ENCODE peak calls at places on chromosomes 16 and 17, in eight cellular contexts. I is keratinocyte, K is astrocyte of the spinal cord, D is skeletal muscle cell, G is AG04450, H is BJ, Y is prostate gland, F is esophagus muscularis mucosa. T is an unnamed sample.

GRCh38 chr16:14205666-14206065 is 134.5 kb downstream of the MRTFB start:
- DNase-seq in I (no peak), K (peak), D (no peak), G (no peak), H (no peak), Y (no peak), F (no peak), T (no peak)

GRCh38 chr16:27463741-27464662 is 62.0 kb downstream of the IL21R start:
- DNase-seq in I (no peak), K (no peak), D (no peak), G (no peak), H (no peak), Y (no peak), F (no peak), T (no peak)

GRCh38 chr17:50551433-50551815 is 4.5 kb downstream of the SPATA20 start:
- DNase-seq in I (no peak), K (no peak), D (no peak), G (no peak), H (no peak), Y (no peak), F (no peak), T (no peak)

GRCh38 chr16:54070944-54071343 is 215.6 kb downstream of the IRX3 start:
- DNase-seq in I (no peak), K (no peak), D (no peak), G (no peak), H (no peak), Y (no peak), F (no peak), T (no peak)

GRCh38 chr16:8262299-8262698 is 328.0 kb downstream of the TMEM114 start:
- DNase-seq in I (no peak), K (no peak), D (no peak), G (no peak), H (no peak), Y (no peak), F (peak), T (no peak)

GRCh38 chr16:14559809-14560227 is 70.2 kb downstream of the PARN start:
- DNase-seq in I (no peak), K (no peak), D (no peak), G (no peak), H (no peak), Y (peak), F (no peak), T (no peak)

GRCh38 chr17:40718904-40719303 is 15.4 kb upstream of the KRT24 start:
- DNase-seq in I (peak), K (no peak), D (no peak), G (no peak), H (no peak), Y (no peak), F (no peak), T (no peak)

GRCh38 chr16:17470002-17470870 is 524 bp downstream of the XYLT1 start:
- DNase-seq in I (no peak), K (no peak), D (no peak), G (no peak), H (no peak), Y (no peak), F (no peak), T (no peak)

GRCh38 chr17:16906670-16907069 is 65.2 kb downstream of the TNFRSF13B start:
- DNase-seq in I (no peak), K (peak), D (no peak), G (no peak), H (no peak), Y (no peak), F (no peak), T (no peak)

GRCh38 chr17:62807812-62808575 is at the start of gene MARCHF10:
- DNase-seq in I (no peak), K (no peak), D (no peak), G (no peak), H (no peak), Y (no peak), F (no peak), T (peak)

GRCh38 chr16:21158208-21159110 is at the start of gene LDAF1:
- DNase-seq in I (no peak), K (peak), D (peak), G (no peak), H (no peak), Y (peak), F (peak), T (peak)

GRCh38 chr16:72400257-72401078 is 228.5 kb upstream of the PMFBP1 start:
- DNase-seq in I (peak), K (peak), D (peak), G (peak), H (peak), Y (peak), F (no peak), T (peak)

GRCh38 chr16:2186505-2186904 is 9.9 kb downstream of the CASKIN1 start:
- DNase-seq in I (no peak), K (no peak), D (no peak), G (no peak), H (no peak), Y (no peak), F (no peak), T (no peak)

GRCh38 chr17:40303009-40303657 is 5.8 kb upstream of the RARA start:
- DNase-seq in I (no peak), K (peak), D (no peak), G (peak), H (no peak), Y (no peak), F (no peak), T (peak)

GRCh38 chr17:41906465-41907184 is 12.1 kb downstream of the ACLY start:
- DNase-seq in I (no peak), K (no peak), D (no peak), G (no peak), H (no peak), Y (no peak), F (no peak), T (peak)

GRCh38 chr16:66408181-66409048 is 18.7 kb upstream of the BEAN1 start:
- DNase-seq in I (peak), K (peak), D (peak), G (peak), H (no peak), Y (peak), F (no peak), T (peak)

GRCh38 chr17:72445055-72445991 is 324.5 kb downstream of the SOX9 start:
- DNase-seq in I (no peak), K (no peak), D (no peak), G (no peak), H (no peak), Y (no peak), F (no peak), T (no peak)

GRCh38 chr17:40086150-40087044 is 14.0 kb downstream of the NR1D1 start:
- DNase-seq in I (no peak), K (no peak), D (no peak), G (no peak), H (no peak), Y (no peak), F (no peak), T (peak)

GRCh38 chr17:55402374-55402773 is 19.3 kb downstream of the MMD start:
- DNase-seq in I (no peak), K (peak), D (no peak), G (no peak), H (no peak), Y (no peak), F (no peak), T (no peak)

GRCh38 chr17:32104158-32104557 is 38.1 kb upstream of the RHOT1 start:
- DNase-seq in I (no peak), K (no peak), D (no peak), G (no peak), H (no peak), Y (no peak), F (no peak), T (no peak)

GRCh38 chr16:88763502-88764053 is 21.4 kb downstream of the PIEZO1 start:
- DNase-seq in I (no peak), K (no peak), D (no peak), G (no peak), H (no peak), Y (no peak), F (no peak), T (no peak)

GRCh38 chr17:77496401-77496801 is 355.6 kb downstream of the SEC14L1 start:
- DNase-seq in I (no peak), K (no peak), D (no peak), G (no peak), H (no peak), Y (no peak), F (no peak), T (no peak)

GRCh38 chr16:1481906-1482835 is 6.6 kb downstream of the PTX4 start:
- DNase-seq in I (no peak), K (peak), D (no peak), G (no peak), H (no peak), Y (no peak), F (no peak), T (no peak)

GRCh38 chr16:10558305-10558704 is 22.1 kb downstream of the EMP2 start:
- DNase-seq in I (no peak), K (peak), D (no peak), G (no peak), H (no peak), Y (peak), F (no peak), T (no peak)

GRCh38 chr16:17607075-17607509 is 136.3 kb upstream of the XYLT1 start:
- DNase-seq in I (no peak), K (no peak), D (no peak), G (no peak), H (no peak), Y (no peak), F (no peak), T (no peak)

GRCh38 chr16:27795992-27796614 is 246.2 kb downstream of the KATNIP start:
- DNase-seq in I (no peak), K (peak), D (no peak), G (no peak), H (no peak), Y (no peak), F (no peak), T (no peak)

GRCh38 chr16:11090947-11091785 is 146.8 kb downstream of the CLEC16A start:
- DNase-seq in I (no peak), K (no peak), D (no peak), G (no peak), H (no peak), Y (no peak), F (no peak), T (no peak)

GRCh38 chr17:36592316-36592710 is 634 bp downstream of the DHRS11 start:
- DNase-seq in I (no peak), K (no peak), D (no peak), G (no peak), H (no peak), Y (no peak), F (no peak), T (peak)

GRCh38 chr16:72073831-72074230 is 10.8 kb downstream of the HPR start:
- DNase-seq in I (no peak), K (peak), D (no peak), G (no peak), H (no peak), Y (no peak), F (no peak), T (no peak)

GRCh38 chr17:73100363-73100762 is 7.9 kb upstream of the SLC39A11 start:
- DNase-seq in I (no peak), K (no peak), D (no peak), G (no peak), H (no peak), Y (no peak), F (no peak), T (no peak)

GRCh38 chr16:58494981-58495860 is 4.7 kb upstream of the NDRG4 start:
- DNase-seq in I (no peak), K (peak), D (peak), G (peak), H (peak), Y (no peak), F (no peak), T (peak)
- H3K4me3 ChIP-seq in I (no peak), K (peak), D (peak), G (peak), H (no peak), Y (no peak), F (no peak), T (peak)

DNA sequence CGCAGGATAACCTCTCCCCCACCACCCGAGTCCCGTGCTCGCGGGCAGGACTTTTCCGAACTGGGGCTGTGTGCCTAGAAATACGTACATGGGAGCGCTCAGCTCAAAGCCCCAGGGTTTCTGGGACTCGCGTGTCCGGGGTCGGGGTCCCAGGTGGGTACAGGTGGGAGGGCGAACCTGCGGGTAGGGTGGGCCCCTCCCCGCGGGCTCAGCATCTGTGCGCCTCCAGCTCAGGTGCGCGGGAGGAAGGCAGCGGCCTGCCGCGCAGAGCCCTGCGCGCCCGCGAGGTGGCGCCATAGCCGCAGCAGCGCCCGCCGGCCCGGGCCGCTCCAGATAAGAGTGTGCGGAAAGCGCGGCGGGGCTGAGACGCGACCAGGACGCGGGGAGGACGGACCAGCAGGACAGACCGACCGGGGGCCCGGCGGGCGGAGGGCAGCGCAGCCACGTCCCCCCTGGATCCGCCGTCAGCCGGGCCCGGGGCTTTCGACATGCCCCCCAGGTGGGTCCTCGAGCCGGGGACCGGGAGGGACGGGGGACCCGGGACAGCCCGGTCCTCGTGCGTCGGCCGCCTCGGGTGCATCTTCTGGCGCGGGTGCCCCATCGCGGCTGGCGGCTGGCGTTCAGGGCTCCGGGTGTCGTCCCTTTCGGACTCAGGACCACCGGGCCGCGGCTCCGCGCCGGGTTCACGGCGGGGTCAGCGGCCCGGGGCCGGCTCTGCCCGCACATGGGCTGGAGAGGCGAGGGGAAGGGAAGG is at the start of gene HIC1:
- DNase-seq in I (no peak), K (peak), D (no peak), G (no peak), H (no peak), Y (peak), F (peak), T (peak)
- H3K4me3 ChIP-seq in I (peak), K (peak), D (peak), G (peak), H (peak), Y (peak), F (peak), T (peak)

DNA sequence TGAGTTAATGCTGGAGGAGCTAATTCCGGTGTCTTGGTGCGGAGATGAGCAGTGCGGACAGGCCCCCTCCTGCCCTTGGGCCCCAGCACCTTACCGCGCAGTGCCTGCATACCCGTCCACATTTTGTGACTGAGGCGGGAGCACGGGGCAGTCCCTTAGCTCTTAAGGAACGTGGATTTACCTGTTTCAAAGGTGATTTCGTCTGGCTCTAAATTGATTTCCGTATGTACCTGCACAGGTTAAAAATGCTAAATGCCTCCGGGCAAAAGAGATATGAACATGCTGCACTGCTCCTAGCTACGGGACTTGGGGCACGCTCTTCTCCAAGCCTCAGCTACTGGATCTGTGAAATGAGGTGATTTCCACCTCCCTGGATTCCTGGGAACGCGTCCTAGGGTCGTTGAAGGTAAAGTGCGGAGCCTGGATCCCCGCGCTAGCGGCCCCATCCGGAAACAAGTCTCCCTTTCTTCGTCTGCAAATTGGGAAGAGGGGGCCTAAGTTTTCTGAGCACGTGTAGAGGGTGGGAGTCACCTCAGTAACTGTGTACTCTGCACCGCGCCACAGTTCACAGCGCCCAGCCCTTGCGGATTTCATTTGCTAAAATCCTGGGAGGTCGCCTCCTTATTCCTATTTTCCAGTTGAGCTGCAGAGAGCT is 669 bp upstream of the CRISPLD2 start:
- DNase-seq in I (no peak), K (no peak), D (no peak), G (no peak), H (no peak), Y (no peak), F (no peak), T (no peak)
- H3K4me3 ChIP-seq in I (peak), K (peak), D (peak), G (peak), H (peak), Y (peak), F (peak), T (no peak)

GRCh38 chr17:58332720-58333395 is 4.3 kb upstream of the TSPOAP1 start:
- DNase-seq in I (no peak), K (no peak), D (no peak), G (no peak), H (no peak), Y (no peak), F (no peak), T (no peak)
- H3K4me3 ChIP-seq in I (no peak), K (no peak), D (no peak), G (no peak), H (no peak), Y (no peak), F (peak), T (no peak)

DNA sequence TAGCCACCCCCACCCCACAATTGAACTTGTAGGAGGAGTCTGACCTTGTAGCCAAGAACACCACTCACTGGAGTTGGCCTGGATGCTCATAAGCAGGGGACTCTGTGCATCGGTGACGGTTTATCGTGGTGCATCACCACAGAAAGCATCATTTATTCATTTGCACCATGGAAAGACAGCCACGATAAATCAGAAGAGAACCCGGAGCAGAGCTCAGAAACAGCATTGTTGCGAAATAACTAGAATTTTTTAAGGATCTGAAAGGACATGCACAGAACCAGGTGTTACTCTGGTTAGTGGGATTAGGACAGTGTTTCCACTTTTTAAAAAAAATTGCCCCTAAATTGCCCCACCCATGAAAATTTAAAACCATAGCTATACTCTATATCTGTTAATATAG is 44.4 kb upstream of the IRX6 start:
- DNase-seq in I (no peak), K (no peak), D (no peak), G (no peak), H (no peak), Y (no peak), F (no peak), T (no peak)
- H3K4me3 ChIP-seq in I (no peak), K (no peak), D (no peak), G (no peak), H (no peak), Y (no peak), F (no peak), T (no peak)

DNA sequence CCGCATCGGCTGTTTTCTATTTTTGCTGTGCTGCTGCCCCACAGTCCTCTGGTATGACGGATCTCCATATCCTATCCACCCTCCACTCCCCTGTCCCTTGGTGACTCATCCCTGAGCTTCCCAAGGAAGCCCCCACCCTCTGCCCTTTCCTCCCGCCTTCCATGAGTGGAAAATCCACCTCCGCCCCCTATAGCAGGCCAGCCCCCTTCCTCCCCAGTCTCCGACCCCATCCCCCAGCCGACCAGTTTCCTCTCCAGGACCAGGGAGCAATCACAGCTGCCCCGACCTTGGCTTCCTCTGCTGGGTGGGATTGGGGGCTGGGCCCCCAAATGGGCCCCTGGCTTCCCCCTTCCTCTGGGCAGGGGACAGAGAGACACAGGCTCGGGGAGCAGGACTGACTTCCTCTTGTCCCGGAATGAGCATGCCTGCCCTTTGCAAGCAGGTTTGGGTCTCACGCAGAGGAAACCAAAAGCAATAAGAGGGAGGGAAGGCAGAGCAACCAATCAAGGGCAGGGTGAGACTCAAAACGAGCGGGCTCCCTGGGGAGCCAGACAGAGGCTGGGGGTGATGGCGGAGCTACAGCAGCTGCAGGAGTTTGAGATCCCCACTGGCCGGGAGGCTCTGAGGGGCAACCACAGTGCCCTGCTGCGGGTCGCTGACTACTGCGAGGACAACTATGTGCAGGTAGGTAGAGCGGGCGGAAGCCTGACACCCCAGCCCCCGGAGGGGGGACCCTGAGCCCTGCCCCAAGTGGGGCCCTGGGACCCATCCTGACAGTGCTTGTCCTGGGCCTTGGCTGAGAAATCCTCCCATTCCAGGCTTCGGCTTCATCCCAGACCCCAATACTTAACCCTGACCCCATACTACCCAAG is at the start of the genes ABI3 and GNGT2:
- DNase-seq in I (no peak), K (peak), D (no peak), G (no peak), H (no peak), Y (no peak), F (no peak), T (no peak)
- H3K4me3 ChIP-seq in I (no peak), K (peak), D (peak), G (no peak), H (peak), Y (peak), F (peak), T (no peak)